ENCODE peak calls at places on chromosome 20, in ten cellular contexts. A is fibroblast of the aortic adventitia, Q is adrenal gland, H is spleen, J is pancreas, U is PC-3, C is SK-N-SH, Z is AG09309, F is upper lobe of left lung, E is fibroblast of pulmonary artery. G is an unnamed sample.

GRCh38 chr20:22807646-22808045 is 223.3 kb upstream of the FOXA2 start:
- DNase-seq in A (no peak), Q (no peak), H (no peak), J (peak), U (peak), C (peak), Z (no peak), F (no peak), E (no peak), G (no peak)

GRCh38 chr20:515696-516095 is 27.9 kb downstream of the CSNK2A1 start:
- DNase-seq in A (no peak), Q (no peak), H (no peak), J (no peak), U (no peak), C (no peak), Z (no peak), F (no peak), E (no peak), G (no peak)

GRCh38 chr20:10635476-10636208 is 38.2 kb downstream of the JAG1 start:
- DNase-seq in A (no peak), Q (no peak), H (no peak), J (no peak), U (no peak), C (no peak), Z (no peak), F (no peak), E (no peak), G (no peak)

GRCh38 chr20:47985092-47985850 is 200.0 kb upstream of the SULF2 start:
- DNase-seq in A (no peak), Q (peak), H (no peak), J (no peak), U (peak), C (no peak), Z (no peak), F (peak), E (peak), G (peak)

GRCh38 chr20:58649288-58650180 is 1.5 kb upstream of the STX16 start:
- DNase-seq in A (no peak), Q (peak), H (peak), J (peak), U (no peak), C (no peak), Z (no peak), F (peak), E (no peak), G (no peak)

GRCh38 chr20:33160681-33161080 is 7.3 kb upstream of the BPIFA2 start:
- DNase-seq in A (no peak), Q (no peak), H (no peak), J (no peak), U (no peak), C (no peak), Z (no peak), F (no peak), E (no peak), G (no peak)

GRCh38 chr20:23200914-23201313 is 114.8 kb upstream of the CD93 start:
- DNase-seq in A (no peak), Q (peak), H (no peak), J (no peak), U (peak), C (peak), Z (no peak), F (peak), E (peak), G (no peak)

GRCh38 chr20:63082939-63083735 is 76.4 kb upstream of the BHLHE23 start:
- DNase-seq in A (no peak), Q (no peak), H (peak), J (no peak), U (no peak), C (no peak), Z (no peak), F (no peak), E (no peak), G (no peak)

GRCh38 chr20:59640267-59640666 is 35.9 kb downstream of the PHACTR3 start:
- DNase-seq in A (no peak), Q (peak), H (no peak), J (no peak), U (no peak), C (no peak), Z (no peak), F (no peak), E (no peak), G (no peak)

GRCh38 chr20:32709528-32710121 is 33.6 kb downstream of the COMMD7 start:
- DNase-seq in A (no peak), Q (no peak), H (no peak), J (no peak), U (no peak), C (peak), Z (no peak), F (no peak), E (peak), G (no peak)

GRCh38 chr20:8156603-8157079 is 24.6 kb downstream of the PLCB1 start:
- DNase-seq in A (peak), Q (peak), H (no peak), J (no peak), U (peak), C (no peak), Z (no peak), F (no peak), E (peak), G (no peak)

GRCh38 chr20:46981184-46981583 is 86.5 kb downstream of the EYA2 start:
- DNase-seq in A (no peak), Q (no peak), H (no peak), J (no peak), U (no peak), C (no peak), Z (no peak), F (no peak), E (no peak), G (no peak)

GRCh38 chr20:64058536-64058935 is 4.5 kb upstream of the TCEA2 start:
- DNase-seq in A (no peak), Q (no peak), H (no peak), J (no peak), U (peak), C (no peak), Z (no peak), F (no peak), E (no peak), G (no peak)

GRCh38 chr20:21180248-21180647 is 54.4 kb downstream of the KIZ start:
- DNase-seq in A (no peak), Q (no peak), H (no peak), J (no peak), U (no peak), C (no peak), Z (no peak), F (no peak), E (no peak), G (no peak)

GRCh38 chr20:326645-327031 is 1.3 kb downstream of the SOX12 start:
- DNase-seq in A (no peak), Q (no peak), H (peak), J (peak), U (peak), C (no peak), Z (no peak), F (no peak), E (no peak), G (no peak)

GRCh38 chr20:1888796-1889463 is 6.3 kb upstream of the SIRPA start:
- DNase-seq in A (peak), Q (no peak), H (peak), J (no peak), U (no peak), C (no peak), Z (no peak), F (peak), E (peak), G (no peak)

GRCh38 chr20:5844063-5844681 is 94.0 kb downstream of the SHLD1 start:
- DNase-seq in A (no peak), Q (no peak), H (no peak), J (no peak), U (peak), C (no peak), Z (no peak), F (no peak), E (no peak), G (no peak)

GRCh38 chr20:19453781-19454310 is 241.4 kb downstream of the SLC24A3 start:
- DNase-seq in A (no peak), Q (no peak), H (no peak), J (no peak), U (no peak), C (no peak), Z (no peak), F (no peak), E (no peak), G (no peak)

GRCh38 chr20:12180107-12180661 is 262.5 kb downstream of the BTBD3 start:
- DNase-seq in A (no peak), Q (no peak), H (no peak), J (no peak), U (no peak), C (peak), Z (no peak), F (no peak), E (no peak), G (no peak)

GRCh38 chr20:20366896-20367680 is 816 bp upstream of the INSM1 start:
- DNase-seq in A (no peak), Q (peak), H (no peak), J (no peak), U (no peak), C (peak), Z (no peak), F (no peak), E (no peak), G (no peak)

GRCh38 chr20:1494436-1494835 is 3.2 kb upstream of the SIRPB2 start:
- DNase-seq in A (no peak), Q (no peak), H (no peak), J (no peak), U (no peak), C (no peak), Z (no peak), F (no peak), E (no peak), G (no peak)

GRCh38 chr20:8492182-8492581 is 360.1 kb downstream of the PLCB1 start:
- DNase-seq in A (peak), Q (no peak), H (no peak), J (no peak), U (no peak), C (no peak), Z (no peak), F (no peak), E (no peak), G (no peak)

GRCh38 chr20:50191065-50191565 is 485 bp downstream of the CEBPB start:
- DNase-seq in A (peak), Q (peak), H (peak), J (peak), U (peak), C (no peak), Z (no peak), F (peak), E (no peak), G (no peak)

GRCh38 chr20:50190251-50191064 is at the start of gene CEBPB:
- DNase-seq in A (peak), Q (peak), H (peak), J (peak), U (peak), C (peak), Z (peak), F (peak), E (peak), G (no peak)

GRCh38 chr20:50188879-50189680 is 1.6 kb upstream of the CEBPB start:
- DNase-seq in A (no peak), Q (peak), H (peak), J (no peak), U (no peak), C (no peak), Z (no peak), F (peak), E (no peak), G (no peak)

GRCh38 chr20:50188287-50188688 is 2.3 kb upstream of the CEBPB start:
- DNase-seq in A (no peak), Q (no peak), H (no peak), J (no peak), U (no peak), C (no peak), Z (no peak), F (no peak), E (no peak), G (no peak)

DNA sequence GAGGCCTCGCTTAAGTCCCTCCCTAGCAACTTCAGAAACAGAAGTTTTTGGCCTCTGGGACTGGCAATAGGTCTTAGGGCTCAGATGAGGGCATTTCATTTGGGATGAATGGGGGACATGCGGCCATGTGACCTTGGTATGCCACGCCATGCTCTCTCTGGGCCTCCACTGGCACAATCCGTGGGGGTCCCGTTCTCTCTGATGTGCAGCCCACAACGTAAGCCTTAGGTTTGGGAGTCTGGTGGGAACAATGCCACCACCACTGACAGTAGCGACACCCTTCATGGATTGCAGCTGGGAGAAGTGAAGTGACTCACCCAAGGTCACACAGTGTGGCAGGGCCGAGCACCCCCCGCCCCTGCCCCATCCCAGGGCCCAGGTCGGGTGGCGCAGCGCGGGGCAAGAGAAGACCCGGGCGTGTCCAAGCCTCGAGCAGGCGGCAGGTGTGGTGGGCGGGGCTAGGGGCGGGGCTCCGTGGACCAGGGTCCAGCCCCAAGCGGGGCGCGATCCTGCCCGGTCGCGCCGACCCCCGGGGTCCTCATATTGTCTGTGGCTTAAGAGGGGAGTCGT is 864 bp upstream of the CEBPB start:
- DNase-seq in A (no peak), Q (peak), H (peak), J (peak), U (peak), C (no peak), Z (no peak), F (peak), E (no peak), G (no peak)
- H3K4me3 ChIP-seq in A (no peak), Q (peak), H (peak), J (peak), U (peak), C (peak), Z (no peak), F (peak), E (no peak), G (peak)

DNA sequence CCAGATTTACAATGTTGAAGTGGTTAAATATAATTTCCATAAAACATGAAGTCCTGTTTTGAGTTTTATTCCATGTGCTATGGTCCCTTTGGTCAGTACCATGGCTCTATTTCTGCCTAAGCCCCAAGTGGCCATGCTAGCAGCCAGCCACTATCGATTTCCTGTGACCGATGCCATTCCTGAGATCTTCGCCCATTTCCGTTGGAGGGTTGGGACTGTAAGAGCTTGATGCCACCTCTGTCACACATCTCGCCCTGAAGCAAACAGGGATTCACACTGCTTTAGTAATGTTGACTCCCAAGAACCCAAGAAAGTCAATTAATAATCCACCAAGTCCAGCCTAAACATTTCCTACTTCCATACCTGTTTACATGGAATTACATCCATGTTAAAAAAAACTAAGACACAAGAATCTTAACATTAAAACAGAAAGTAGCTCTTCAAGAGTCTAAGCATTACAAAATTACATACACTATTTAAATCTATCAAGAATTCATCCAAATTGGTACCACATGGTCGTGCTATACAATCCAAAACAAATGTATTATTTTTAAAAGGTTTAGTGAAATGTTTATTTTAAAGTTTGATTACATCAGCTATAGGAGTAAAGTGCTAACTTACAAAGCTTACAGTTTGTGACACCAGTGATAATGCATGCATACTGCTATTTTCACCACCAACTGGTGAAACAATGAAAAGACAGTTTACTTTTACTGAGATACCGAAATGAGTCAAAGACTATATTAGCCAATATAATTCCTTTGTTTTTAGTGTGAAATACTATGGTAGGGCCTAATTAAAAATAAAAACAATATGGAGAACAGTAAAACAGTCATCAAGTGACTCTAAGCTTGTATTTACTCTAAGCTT is 2.5 kb downstream of the RBM39 start:
- DNase-seq in A (peak), Q (no peak), H (no peak), J (no peak), U (peak), C (peak), Z (peak), F (no peak), E (peak), G (no peak)
- TF ChIP-seq CTCF in A (peak), Q (no peak), H (no peak), J (no peak), U (peak), C (peak), Z (peak), F (peak), E (peak), G (no peak)

GRCh38 chr20:53922901-53923314 is 147.5 kb downstream of the BCAS1 start:
- DNase-seq in A (peak), Q (peak), H (no peak), J (no peak), U (no peak), C (no peak), Z (no peak), F (no peak), E (no peak), G (no peak)

GRCh38 chr20:53923745-53924369 is 146.5 kb downstream of the BCAS1 start:
- DNase-seq in A (no peak), Q (peak), H (no peak), J (no peak), U (no peak), C (no peak), Z (no peak), F (no peak), E (no peak), G (no peak)

GRCh38 chr20:53927990-53928389 is 142.4 kb downstream of the BCAS1 start:
- DNase-seq in A (no peak), Q (peak), H (no peak), J (no peak), U (no peak), C (no peak), Z (no peak), F (no peak), E (no peak), G (no peak)

GRCh38 chr20:53926428-53927028 is 143.9 kb downstream of the BCAS1 start:
- DNase-seq in A (peak), Q (peak), H (no peak), J (no peak), U (peak), C (no peak), Z (peak), F (peak), E (peak), G (no peak)

DNA sequence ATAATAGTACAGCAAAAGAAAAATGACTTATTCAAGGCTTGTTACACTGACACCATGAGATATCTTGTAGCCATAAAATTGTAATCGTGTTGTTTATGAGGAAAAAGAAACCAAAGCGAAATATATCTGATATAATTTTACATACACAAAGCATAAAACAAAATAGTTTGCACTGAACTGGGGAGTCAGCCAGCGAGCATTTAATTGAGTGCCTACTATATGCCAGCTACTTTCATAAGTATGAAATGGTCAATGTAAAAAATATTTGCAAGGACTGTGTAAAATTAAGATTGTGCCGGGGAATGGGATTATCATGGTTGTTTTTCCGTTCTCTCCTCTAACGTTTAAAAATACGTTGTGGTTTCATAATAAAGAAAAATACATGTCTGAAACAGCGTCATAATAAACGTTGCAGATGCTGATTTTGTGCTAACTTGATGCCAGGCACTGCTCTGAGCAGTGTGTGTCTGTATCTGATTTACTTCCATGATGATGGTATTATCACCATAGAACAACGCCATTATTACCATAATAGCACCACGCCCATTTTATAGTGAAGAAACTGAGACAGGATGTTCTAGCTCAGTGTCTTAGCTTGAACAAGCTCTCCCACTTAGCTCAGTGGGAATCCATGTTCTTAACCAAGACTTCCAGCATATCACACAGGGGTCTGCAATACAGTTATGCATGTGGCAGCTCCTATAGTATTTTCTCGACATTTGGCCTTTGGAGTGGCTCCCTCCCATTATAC is 144.6 kb downstream of the BCAS1 start:
- DNase-seq in A (no peak), Q (no peak), H (no peak), J (no peak), U (no peak), C (no peak), Z (no peak), F (no peak), E (no peak), G (no peak)
- H3K4me3 ChIP-seq in A (no peak), Q (no peak), H (no peak), J (no peak), U (peak), C (no peak), Z (no peak), F (no peak), E (no peak), G (no peak)

GRCh38 chr20:36480456-36481048 is 60.8 kb upstream of the MYL9 start:
- DNase-seq in A (no peak), Q (no peak), H (no peak), J (no peak), U (no peak), C (no peak), Z (no peak), F (peak), E (no peak), G (no peak)

GRCh38 chr20:36479938-36480337 is 61.4 kb upstream of the MYL9 start:
- DNase-seq in A (no peak), Q (no peak), H (no peak), J (no peak), U (no peak), C (no peak), Z (no peak), F (no peak), E (no peak), G (no peak)

GRCh38 chr20:36477475-36477874 is 63.8 kb upstream of the MYL9 start:
- DNase-seq in A (no peak), Q (no peak), H (no peak), J (no peak), U (no peak), C (no peak), Z (no peak), F (no peak), E (no peak), G (no peak)

GRCh38 chr20:36481380-36482043 is 59.8 kb upstream of the MYL9 start:
- DNase-seq in A (no peak), Q (no peak), H (no peak), J (no peak), U (no peak), C (no peak), Z (no peak), F (no peak), E (no peak), G (no peak)

GRCh38 chr20:36478137-36478905 is 63.0 kb upstream of the MYL9 start:
- DNase-seq in A (no peak), Q (no peak), H (no peak), J (no peak), U (no peak), C (no peak), Z (no peak), F (no peak), E (no peak), G (no peak)
- TF ChIP-seq CTCF in A (no peak), Q (no peak), H (no peak), J (no peak), U (no peak), C (no peak), Z (no peak), F (no peak), E (no peak), G (no peak)

G was measured in HFF-Myc.